ENCODE peak calls at places on chromosomes 6 and 20, in four cellular contexts. Z is IMR-90, C is HepG2, B is body of pancreas. K is an unnamed sample.

GRCh38 chr6:150528648-150529285 is 70.9 kb upstream of the PLEKHG1 start:
- DNase-seq in Z (peak), C (no peak), B (peak), K (no peak)

GRCh38 chr6:118509009-118509617 is 39.0 kb upstream of the PLN start:
- DNase-seq in Z (peak), C (peak), B (no peak), K (no peak)

GRCh38 chr6:64012351-64013060 is 376.9 kb downstream of the PHF3 start:
- DNase-seq in Z (peak), C (peak), B (no peak), K (no peak)

GRCh38 chr6:64428186-64428585 is 792.6 kb downstream of the PHF3 start:
- DNase-seq in Z (no peak), C (no peak), B (no peak), K (no peak)

GRCh38 chr6:48919555-48919954 is 543.5 kb downstream of the MMUT start:
- DNase-seq in Z (no peak), C (no peak), B (no peak), K (no peak)

GRCh38 chr6:169289257-169289656 is 35.6 kb upstream of the THBS2 start:
- DNase-seq in Z (no peak), C (no peak), B (no peak), K (no peak)

GRCh38 chr6:108113557-108114519 is 39.3 kb upstream of the OSTM1 start:
- DNase-seq in Z (peak), C (peak), B (peak), K (no peak)

GRCh38 chr6:69791065-69791471 is 5.7 kb downstream of the LMBRD1 start:
- DNase-seq in Z (peak), C (no peak), B (peak), K (no peak)

GRCh38 chr20:62887860-62888239 is 26.2 kb upstream of the TCFL5 start:
- DNase-seq in Z (no peak), C (no peak), B (no peak), K (no peak)
- H3K27ac ChIP-seq in Z (peak), C (no peak), B (peak), K (no peak)

DNA sequence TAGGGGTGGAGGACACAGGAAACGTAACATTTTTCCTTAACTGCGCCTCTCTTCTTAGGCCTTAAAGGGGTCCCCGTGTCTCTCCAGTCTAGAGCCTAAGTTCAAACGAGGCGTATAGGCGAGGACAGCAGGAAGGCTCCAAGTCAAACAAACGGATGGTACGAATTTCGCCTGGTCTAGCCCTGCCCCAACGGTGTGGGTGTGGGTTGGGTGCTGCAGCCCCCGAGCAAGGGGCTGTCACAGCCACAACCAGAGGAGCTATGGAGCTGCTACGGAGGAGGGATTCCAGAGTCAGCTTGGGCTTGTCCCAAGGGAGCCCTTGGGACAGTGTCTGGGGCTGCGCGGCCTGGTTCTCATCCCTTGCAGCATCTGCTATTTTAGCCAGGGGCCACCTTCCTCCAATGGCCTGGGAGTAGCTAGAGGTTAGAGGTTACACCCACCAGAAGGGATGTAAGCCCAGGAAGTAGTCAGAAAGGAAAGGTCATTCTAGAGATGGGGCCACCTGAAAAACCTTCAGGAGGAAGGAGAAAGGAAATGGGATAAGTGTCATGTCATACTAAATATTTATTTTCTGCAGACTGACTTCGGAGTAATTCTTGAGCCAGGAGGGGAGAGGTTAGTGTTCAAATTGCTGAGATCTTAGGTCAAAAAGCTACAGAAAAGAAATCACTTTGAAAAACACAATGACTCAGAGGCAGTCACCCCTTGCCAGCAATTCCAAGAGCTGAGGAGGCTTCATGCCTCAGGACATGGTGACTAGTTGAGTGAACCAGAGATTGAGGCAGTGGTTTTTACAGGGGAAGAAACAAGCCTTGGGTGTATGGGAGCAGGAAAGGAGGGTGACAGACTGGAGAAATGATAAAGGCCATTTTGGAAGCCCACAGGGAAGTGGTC is 21.7 kb downstream of the VPS52 start:
- DNase-seq in Z (peak), C (no peak), B (no peak), K (no peak)
- TF ChIP-seq POLR2A in Z (no peak), C (no peak), B (no peak), K (no peak)

GRCh38 chr20:45366631-45367030 is 3.7 kb downstream of the SYS1 start:
- DNase-seq in Z (no peak), C (no peak), B (no peak), K (no peak)

GRCh38 chr20:45366192-45366591 is 3.2 kb downstream of the SYS1 start:
- DNase-seq in Z (no peak), C (no peak), B (no peak), K (no peak)

GRCh38 chr20:45368221-45368980 is 5.4 kb downstream of the SYS1 start:
- DNase-seq in Z (no peak), C (no peak), B (no peak), K (no peak)

GRCh38 chr20:45365444-45365970 is 2.6 kb downstream of the SYS1 start:
- DNase-seq in Z (no peak), C (no peak), B (no peak), K (no peak)

GRCh38 chr20:45367126-45367525 is 4.2 kb downstream of the SYS1 start:
- DNase-seq in Z (no peak), C (no peak), B (no peak), K (no peak)
- H3K27ac ChIP-seq in Z (no peak), C (no peak), B (no peak), K (no peak)

DNA sequence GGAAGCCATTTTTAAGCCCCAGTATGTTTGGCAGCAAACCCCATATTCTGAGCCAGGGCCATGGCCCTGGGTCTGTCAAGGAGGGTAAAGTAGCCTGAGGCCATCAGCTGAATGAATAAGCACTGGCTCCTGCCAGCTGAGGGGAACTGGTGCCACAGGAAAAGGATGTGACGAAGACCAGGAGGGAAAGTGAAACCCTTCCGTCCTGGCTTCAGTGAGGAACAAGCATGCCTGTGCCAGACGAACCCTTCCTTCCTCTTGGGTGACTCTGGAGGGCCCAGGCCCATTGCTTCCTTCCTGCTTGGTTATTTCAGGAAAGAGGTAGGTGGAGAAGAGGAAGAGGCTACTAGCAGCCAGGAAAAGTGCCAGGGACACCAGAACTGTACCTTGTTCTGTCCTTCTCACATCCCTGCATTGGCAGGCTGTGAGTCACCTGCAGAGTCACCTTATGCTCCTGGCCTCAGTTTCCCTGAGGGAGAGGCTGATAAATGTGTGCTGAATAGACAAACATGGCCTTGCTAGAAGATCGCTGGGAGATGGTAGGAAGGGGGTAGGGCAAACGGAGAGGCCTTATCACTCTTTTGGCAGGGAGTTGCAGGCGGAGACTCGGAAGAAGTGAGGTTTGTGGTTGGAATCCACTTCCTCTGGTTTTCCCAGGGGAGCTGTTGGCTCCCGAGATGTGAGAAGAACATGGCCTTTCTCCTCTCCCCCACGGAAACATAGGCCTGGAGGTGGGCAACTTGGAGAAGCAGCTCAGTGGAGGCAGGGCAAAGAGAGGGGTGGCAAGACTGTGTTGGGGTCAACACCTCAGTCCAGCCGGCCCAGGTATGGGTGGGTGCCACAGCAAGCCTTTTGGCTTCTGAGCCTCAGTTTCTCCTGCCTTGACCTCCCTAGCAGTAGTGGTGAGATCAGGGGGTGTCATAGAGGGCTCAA is 37.4 kb downstream of the COX4I2 start:
- DNase-seq in Z (peak), C (no peak), B (peak), K (peak)
- TF ChIP-seq POLR2A in Z (no peak), C (no peak), B (no peak), K (no peak)

DNA sequence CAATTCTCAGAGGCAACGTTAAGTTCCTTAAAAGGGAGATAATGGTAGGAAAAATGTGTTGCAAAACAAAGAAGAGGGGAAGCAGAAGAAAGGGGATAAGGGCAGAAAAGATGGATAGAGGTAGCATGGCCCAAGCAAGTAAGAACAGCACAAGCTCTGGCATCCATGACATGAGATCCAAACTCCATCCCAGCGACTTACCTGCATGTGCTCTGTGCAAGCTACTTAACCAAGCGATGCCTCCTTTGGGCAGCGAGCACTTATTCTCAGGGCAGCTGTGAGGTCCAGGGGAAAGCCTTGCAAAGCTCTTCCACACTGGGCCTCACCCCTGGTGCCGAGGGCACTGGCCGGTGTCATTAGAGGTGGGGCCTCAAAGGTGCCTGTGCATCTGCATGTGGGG is 295.2 kb downstream of the FOXC1 start:
- DNase-seq in Z (no peak), C (no peak), B (no peak), K (no peak)
- H3K27ac ChIP-seq in Z (no peak), C (no peak), B (no peak), K (no peak)

K was measured in gastrocnemius medialis.